ENCODE peak calls at places on chromosomes 12 and 14, in five cellular contexts. G is right lobe of liver, U is type B pancreatic cell, B is tibial nerve, W is neural crest cell. E is an unnamed sample.

GRCh38 chr14:91284146-91284790 is 39.8 kb upstream of the GPR68 start:
- DNase-seq in G (no peak), U (no peak), B (no peak), W (no peak), E (peak; percentile 49)

GRCh38 chr12:1888923-1889322 is 29.5 kb downstream of the CACNA2D4 start:
- DNase-seq in G (no peak), U (no peak), B (no peak), W (no peak), E (no peak)

GRCh38 chr14:75283884-75284563 is 5.4 kb downstream of the FOS start:
- DNase-seq in G (no peak), U (no peak), B (peak; percentile 37), W (no peak), E (no peak)

GRCh38 chr14:64764641-64765520 is 60.7 kb downstream of the PLEKHG3 start:
- DNase-seq in G (peak; percentile 66), U (peak; percentile 84), B (peak; percentile 72), W (peak; percentile 83), E (peak; percentile 75)

GRCh38 chr14:68384881-68385280 is 408.0 kb downstream of the ZFP36L1 start:
- DNase-seq in G (no peak), U (no peak), B (no peak), W (no peak), E (no peak)

GRCh38 chr12:69105101-69105613 is 134.2 kb upstream of the CPSF6 start:
- DNase-seq in G (no peak), U (no peak), B (no peak), W (no peak), E (no peak)

GRCh38 chr12:15629761-15630160 is 159.4 kb downstream of the EPS8 start:
- DNase-seq in G (no peak), U (no peak), B (no peak), W (no peak), E (peak; percentile 40)

GRCh38 chr14:99691111-99691885 is 7.2 kb downstream of the CYP46A1 start:
- DNase-seq in G (no peak), U (peak; percentile 42), B (no peak), W (no peak), E (no peak)

GRCh38 chr14:68926236-68926635 is 52.9 kb downstream of the ACTN1 start:
- DNase-seq in G (no peak), U (no peak), B (no peak), W (no peak), E (no peak)

GRCh38 chr12:94386422-94386821 is 73.2 kb downstream of the CEP83 start:
- DNase-seq in G (no peak), U (no peak), B (peak; percentile 26), W (no peak), E (no peak)

GRCh38 chr14:101196051-101196450 is 292.5 kb upstream of the RTL1 start:
- DNase-seq in G (no peak), U (peak; percentile 29), B (no peak), W (no peak), E (no peak)

GRCh38 chr14:18688346-18688745 is 87.4 kb downstream of the OR11H12 start:
- DNase-seq in G (no peak), U (no peak), B (no peak), W (no peak), E (no peak)

GRCh38 chr14:56195727-56196126 is 77.5 kb downstream of the PELI2 start:
- DNase-seq in G (no peak), U (no peak), B (peak; percentile 21), W (no peak), E (no peak)

GRCh38 chr12:94305293-94305957 is 154.2 kb downstream of the CEP83 start:
- DNase-seq in G (no peak), U (no peak), B (no peak), W (no peak), E (no peak)

GRCh38 chr12:17992002-17992656 is 97.9 kb downstream of the RERGL start:
- DNase-seq in G (no peak), U (no peak), B (peak; percentile 46), W (peak; percentile 67), E (peak; percentile 56)

GRCh38 chr12:62673027-62673815 is 206.6 kb downstream of the MON2 start:
- DNase-seq in G (no peak), U (no peak), B (no peak), W (no peak), E (no peak)

GRCh38 chr12:54355104-54355815 is 9.0 kb downstream of the GPR84 start:
- DNase-seq in G (no peak), U (no peak), B (no peak), W (peak; percentile 61), E (no peak)

GRCh38 chr14:94373708-94374107 is 14.7 kb downstream of the SERPINA1 start:
- DNase-seq in G (no peak), U (no peak), B (peak; percentile 55), W (no peak), E (peak; percentile 96)

GRCh38 chr12:103846415-103846814 is 5.4 kb upstream of the NT5DC3 start:
- DNase-seq in G (no peak), U (no peak), B (no peak), W (no peak), E (no peak)

GRCh38 chr14:89493877-89494634 is 77.0 kb upstream of the FOXN3 start:
- DNase-seq in G (peak; percentile 39), U (no peak), B (no peak), W (no peak), E (no peak)

GRCh38 chr12:69779928-69780327 is 41.3 kb downstream of the RAB3IP start:
- DNase-seq in G (no peak), U (no peak), B (no peak), W (peak; percentile 44), E (peak; percentile 73)

GRCh38 chr12:43290836-43291235 is 261.2 kb downstream of the ADAMTS20 start:
- DNase-seq in G (no peak), U (no peak), B (no peak), W (no peak), E (no peak)

GRCh38 chr12:112172556-112173324 is 47.4 kb downstream of the TRAFD1 start:
- DNase-seq in G (no peak), U (no peak), B (no peak), W (no peak), E (no peak)

GRCh38 chr12:94571556-94571955 is 78.8 kb downstream of the TMCC3 start:
- DNase-seq in G (peak; percentile 86), U (no peak), B (peak; percentile 61), W (no peak), E (peak; percentile 85)

GRCh38 chr14:77838756-77839565 is 39.1 kb downstream of the ADCK1 start:
- DNase-seq in G (no peak), U (no peak), B (no peak), W (peak; percentile 6), E (no peak)

GRCh38 chr12:107749094-107749493 is 11.8 kb downstream of the PRDM4 start:
- DNase-seq in G (no peak), U (no peak), B (no peak), W (no peak), E (peak; percentile 26)

GRCh38 chr12:93135286-93136239 is 206.5 kb upstream of the EEA1 start:
- DNase-seq in G (no peak), U (no peak), B (no peak), W (no peak), E (peak; percentile 42)

GRCh38 chr14:94392510-94392935 is 4.1 kb upstream of the SERPINA1 start:
- DNase-seq in G (peak; percentile 79), U (no peak), B (peak; percentile 50), W (no peak), E (peak; percentile 94)

GRCh38 chr14:89308232-89308959 is 108.6 kb downstream of the FOXN3 start:
- DNase-seq in G (no peak), U (no peak), B (no peak), W (no peak), E (no peak)

GRCh38 chr12:46562625-46563228 is 190.2 kb upstream of the SLC38A2 start:
- DNase-seq in G (no peak), U (no peak), B (no peak), W (no peak), E (peak; percentile 95)

GRCh38 chr14:91416744-91417133 is 881 bp downstream of the CCDC88C start:
- DNase-seq in G (no peak), U (no peak), B (no peak), W (no peak), E (peak; percentile 20)

GRCh38 chr14:89851031-89851430 is 103.5 kb downstream of the EFCAB11 start:
- DNase-seq in G (no peak), U (no peak), B (no peak), W (no peak), E (no peak)

GRCh38 chr12:49298160-49298559 is 3.2 kb downstream of the PRPH start:
- DNase-seq in G (no peak), U (no peak), B (no peak), W (no peak), E (no peak)
- TF ChIP-seq CTCF in G (peak; percentile 25), U (no peak), B (no peak), W (no peak), E (no peak)

DNA sequence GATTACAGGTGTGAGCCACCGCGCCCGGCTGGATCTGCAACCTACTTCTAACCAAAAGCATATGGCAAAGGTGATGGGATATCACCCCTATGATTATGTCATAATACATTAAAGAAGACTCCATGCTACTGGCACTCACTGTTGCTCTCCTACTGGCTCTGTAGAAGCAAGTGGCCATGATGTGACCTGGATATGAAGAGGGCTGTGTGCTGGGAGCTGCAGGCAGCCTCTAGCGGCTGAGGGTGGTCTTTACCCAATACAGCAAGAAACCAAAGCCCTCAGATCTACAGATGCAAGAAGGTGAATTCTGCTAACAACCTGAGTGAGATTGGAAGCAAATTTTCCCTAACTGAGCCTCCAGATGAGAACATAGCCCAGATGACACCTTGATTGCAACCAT is 34.2 kb upstream of the TRIM9 start:
- DNase-seq in G (no peak), U (no peak), B (no peak), W (no peak), E (no peak)
- TF ChIP-seq CTCF in G (no peak), U (no peak), B (no peak), W (no peak), E (no peak)

GRCh38 chr14:24315807-24316596 is 4.7 kb downstream of the LTB4R start:
- DNase-seq in G (peak; percentile 72), U (no peak), B (no peak), W (no peak), E (no peak)
- TF ChIP-seq CTCF in G (peak; percentile 39), U (no peak), B (peak; percentile 44), W (no peak), E (no peak)

GRCh38 chr12:97854477-97854876 is 391.9 kb downstream of the RMST start:
- DNase-seq in G (no peak), U (no peak), B (no peak), W (no peak), E (no peak)
- TF ChIP-seq CTCF in G (no peak), U (no peak), B (no peak), W (no peak), E (no peak)

E was measured in MCF 10A.